ENCODE peak calls at places on chromosomes 1 and 21, in five cellular contexts. One of them, this sample, is unnamed.

GRCh38 chr1:211729238-211729637 is 53.8 kb upstream of the NEK2 start:
- DNase-seq in WTC11: no peak
- DNase-seq in H1: no peak
- DNase-seq in GM12878: no peak
- DNase-seq in HepG2: no peak
- DNase-seq in this sample: no peak

GRCh38 chr21:38994014-38994413 is 188.3 kb downstream of the ETS2 start:
- DNase-seq in WTC11: no peak
- DNase-seq in H1: no peak
- DNase-seq in GM12878: no peak
- DNase-seq in HepG2: no peak
- DNase-seq in this sample: no peak

GRCh38 chr1:224782601-224783000 is 146.9 kb upstream of the DNAH14 start:
- DNase-seq in WTC11: no peak
- DNase-seq in H1: no peak
- DNase-seq in GM12878: no peak
- DNase-seq in HepG2: no peak
- DNase-seq in this sample: no peak

GRCh38 chr1:225886159-225887029 is 2.6 kb downstream of the LEFTY1 start:
- DNase-seq in WTC11: no peak
- DNase-seq in H1: no peak
- DNase-seq in GM12878: no peak
- DNase-seq in HepG2: peak
- DNase-seq in this sample: no peak

GRCh38 chr1:158002022-158002629 is 8.7 kb downstream of the KIRREL1 start:
- DNase-seq in WTC11: no peak
- DNase-seq in H1: no peak
- DNase-seq in GM12878: no peak
- DNase-seq in HepG2: no peak
- DNase-seq in this sample: no peak

GRCh38 chr1:38455829-38456563 is 403.6 kb downstream of the RRAGC start:
- DNase-seq in WTC11: no peak
- DNase-seq in H1: no peak
- DNase-seq in GM12878: no peak
- DNase-seq in HepG2: no peak
- DNase-seq in this sample: no peak

GRCh38 chr1:79614762-79615161 is 608.2 kb upstream of the ADGRL4 start:
- DNase-seq in WTC11: no peak
- DNase-seq in H1: no peak
- DNase-seq in GM12878: no peak
- DNase-seq in HepG2: no peak
- DNase-seq in this sample: no peak

GRCh38 chr21:34054259-34054658 is 19.1 kb upstream of the MRPS6 start:
- DNase-seq in WTC11: no peak
- DNase-seq in H1: no peak
- DNase-seq in GM12878: no peak
- DNase-seq in HepG2: no peak
- DNase-seq in this sample: no peak

GRCh38 chr1:208025036-208025435 is 114.1 kb upstream of the CD34 start:
- DNase-seq in WTC11: no peak
- DNase-seq in H1: no peak
- DNase-seq in GM12878: no peak
- DNase-seq in HepG2: no peak
- DNase-seq in this sample: no peak

GRCh38 chr1:40384413-40384762 is 10.9 kb downstream of the SMAP2 start:
- DNase-seq in WTC11: no peak
- DNase-seq in H1: no peak
- DNase-seq in GM12878: no peak
- DNase-seq in HepG2: peak
- DNase-seq in this sample: no peak

GRCh38 chr21:42202321-42202720 is 16.6 kb upstream of the ABCG1 start:
- DNase-seq in WTC11: no peak
- DNase-seq in H1: no peak
- DNase-seq in GM12878: no peak
- DNase-seq in HepG2: no peak
- DNase-seq in this sample: no peak
- TF ChIP-seq ATF3 in WTC11: no peak
- TF ChIP-seq ATF3 in H1: no peak
- TF ChIP-seq ATF3 in GM12878: no peak
- TF ChIP-seq ATF3 in HepG2: no peak
- TF ChIP-seq ATF3 in this sample: no peak

GRCh38 chr21:46100020-46100419 is 2.1 kb downstream of the COL6A2 start:
- DNase-seq in WTC11: no peak
- DNase-seq in H1: no peak
- DNase-seq in GM12878: no peak
- DNase-seq in HepG2: no peak
- DNase-seq in this sample: no peak

GRCh38 chr21:46099476-46099875 is 1.6 kb downstream of the COL6A2 start:
- DNase-seq in WTC11: peak
- DNase-seq in H1: peak
- DNase-seq in GM12878: no peak
- DNase-seq in HepG2: peak
- DNase-seq in this sample: no peak

GRCh38 chr21:46097826-46098286 is at the start of gene COL6A2:
- DNase-seq in WTC11: peak
- DNase-seq in H1: peak
- DNase-seq in GM12878: no peak
- DNase-seq in HepG2: no peak
- DNase-seq in this sample: no peak

GRCh38 chr21:46098303-46099141 is 610 bp downstream of the COL6A2 start:
- DNase-seq in WTC11: peak
- DNase-seq in H1: peak
- DNase-seq in GM12878: no peak
- DNase-seq in HepG2: no peak
- DNase-seq in this sample: no peak

GRCh38 chr21:46100426-46100825 is 2.5 kb downstream of the COL6A2 start:
- DNase-seq in WTC11: no peak
- DNase-seq in H1: no peak
- DNase-seq in GM12878: no peak
- DNase-seq in HepG2: no peak
- DNase-seq in this sample: no peak
- TF ChIP-seq ATF3 in WTC11: no peak
- TF ChIP-seq ATF3 in H1: no peak
- TF ChIP-seq ATF3 in GM12878: no peak
- TF ChIP-seq ATF3 in HepG2: no peak
- TF ChIP-seq ATF3 in this sample: no peak

DNA sequence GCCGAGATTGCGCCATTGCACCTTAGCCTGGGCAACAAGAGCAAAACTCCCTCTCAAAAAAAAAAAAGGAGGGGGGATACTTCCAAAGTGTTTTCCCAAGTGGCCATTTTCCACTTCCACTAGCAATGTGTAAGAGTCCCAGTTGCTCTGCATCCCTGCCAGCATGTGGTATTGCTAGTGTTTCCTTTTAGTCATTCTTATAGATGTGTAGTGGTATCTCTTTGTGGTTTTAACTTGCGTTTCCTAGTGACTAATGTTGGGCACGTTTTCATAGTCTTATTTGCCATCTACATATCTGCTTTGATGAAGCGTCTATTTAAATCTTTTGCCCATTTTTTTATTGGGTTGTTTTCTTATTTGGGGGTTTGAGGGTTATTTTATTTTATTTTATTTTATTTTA is 31.1 kb downstream of the INAVA start:
- DNase-seq in WTC11: no peak
- DNase-seq in H1: no peak
- DNase-seq in GM12878: no peak
- DNase-seq in HepG2: no peak
- DNase-seq in this sample: no peak
- TF ChIP-seq ATF3 in WTC11: no peak
- TF ChIP-seq ATF3 in H1: no peak
- TF ChIP-seq ATF3 in GM12878: no peak
- TF ChIP-seq ATF3 in HepG2: no peak
- TF ChIP-seq ATF3 in this sample: no peak

GRCh38 chr1:6357243-6357929 is 36.2 kb downstream of the ACOT7 start:
- DNase-seq in WTC11: peak
- DNase-seq in H1: peak
- DNase-seq in GM12878: no peak
- DNase-seq in HepG2: no peak
- DNase-seq in this sample: no peak

GRCh38 chr1:6360517-6360916 is 33.0 kb downstream of the ACOT7 start:
- DNase-seq in WTC11: no peak
- DNase-seq in H1: no peak
- DNase-seq in GM12878: no peak
- DNase-seq in HepG2: no peak
- DNase-seq in this sample: no peak

GRCh38 chr1:6358757-6359567 is 34.6 kb downstream of the ACOT7 start:
- DNase-seq in WTC11: no peak
- DNase-seq in H1: no peak
- DNase-seq in GM12878: no peak
- DNase-seq in HepG2: no peak
- DNase-seq in this sample: no peak

GRCh38 chr1:6359568-6360496 is 33.7 kb downstream of the ACOT7 start:
- DNase-seq in WTC11: peak
- DNase-seq in H1: peak
- DNase-seq in GM12878: peak
- DNase-seq in HepG2: peak
- DNase-seq in this sample: no peak

DNA sequence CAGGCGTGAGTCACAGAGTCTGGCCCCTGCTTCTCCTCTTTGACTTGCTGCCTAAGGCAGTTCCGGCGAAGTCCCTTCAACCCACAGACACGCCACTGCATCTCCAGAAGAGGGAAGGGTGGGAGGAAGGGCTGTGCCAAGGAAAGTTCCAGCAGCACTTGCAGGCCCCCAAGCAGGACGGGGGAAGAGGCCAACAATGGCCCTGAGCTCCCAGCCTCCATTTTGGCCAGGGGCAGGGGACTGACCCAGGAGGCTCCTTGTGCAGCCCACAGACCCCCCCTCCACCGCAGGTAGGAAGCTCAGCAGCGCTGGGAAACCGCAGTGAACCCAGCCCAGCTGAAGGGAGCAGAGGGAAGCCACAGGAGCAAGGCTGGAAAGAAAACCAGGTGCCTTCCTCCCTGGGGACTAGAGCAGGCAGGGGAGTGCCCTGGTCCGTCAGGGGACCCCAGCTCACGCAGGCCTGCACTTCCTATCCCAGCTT is 35.4 kb downstream of the ACOT7 start:
- DNase-seq in WTC11: no peak
- DNase-seq in H1: no peak
- DNase-seq in GM12878: no peak
- DNase-seq in HepG2: no peak
- DNase-seq in this sample: no peak
- TF ChIP-seq ATF3 in WTC11: no peak
- TF ChIP-seq ATF3 in H1: no peak
- TF ChIP-seq ATF3 in GM12878: no peak
- TF ChIP-seq ATF3 in HepG2: no peak
- TF ChIP-seq ATF3 in this sample: no peak

DNA sequence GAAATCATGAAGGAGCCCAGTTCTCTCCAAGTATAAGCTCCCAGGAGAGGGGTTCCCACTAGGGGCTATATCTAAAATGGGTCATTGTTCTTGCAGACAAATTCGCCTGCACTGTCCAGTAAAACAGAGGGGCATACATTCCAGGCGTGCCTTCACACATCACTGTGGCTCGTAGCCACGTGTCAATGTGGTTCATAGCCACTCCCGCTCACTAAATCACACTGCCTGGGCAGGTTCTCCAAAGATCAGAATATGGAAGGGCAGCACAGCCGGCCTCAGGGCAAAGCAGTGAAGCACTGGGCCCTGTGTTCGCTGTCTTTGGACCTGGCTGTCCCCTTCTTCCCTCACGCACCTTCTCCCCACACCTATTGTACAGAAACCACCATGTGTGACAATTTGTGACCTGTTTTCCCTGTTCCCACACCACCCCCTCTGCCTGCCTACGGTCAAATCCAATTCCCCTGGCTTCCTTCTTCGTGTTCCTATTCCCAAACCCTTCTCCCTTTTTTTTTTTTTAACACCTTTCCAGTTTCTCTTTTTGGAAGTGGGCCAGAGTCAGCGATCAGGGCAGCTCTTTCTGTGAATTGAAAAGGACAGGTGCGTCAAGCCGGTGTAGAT is 26.9 kb upstream of the ABCG1 start:
- DNase-seq in WTC11: no peak
- DNase-seq in H1: no peak
- DNase-seq in GM12878: no peak
- DNase-seq in HepG2: no peak
- DNase-seq in this sample: no peak
- TF ChIP-seq ATF3 in WTC11: no peak
- TF ChIP-seq ATF3 in H1: no peak
- TF ChIP-seq ATF3 in GM12878: no peak
- TF ChIP-seq ATF3 in HepG2: no peak
- TF ChIP-seq ATF3 in this sample: no peak

DNA sequence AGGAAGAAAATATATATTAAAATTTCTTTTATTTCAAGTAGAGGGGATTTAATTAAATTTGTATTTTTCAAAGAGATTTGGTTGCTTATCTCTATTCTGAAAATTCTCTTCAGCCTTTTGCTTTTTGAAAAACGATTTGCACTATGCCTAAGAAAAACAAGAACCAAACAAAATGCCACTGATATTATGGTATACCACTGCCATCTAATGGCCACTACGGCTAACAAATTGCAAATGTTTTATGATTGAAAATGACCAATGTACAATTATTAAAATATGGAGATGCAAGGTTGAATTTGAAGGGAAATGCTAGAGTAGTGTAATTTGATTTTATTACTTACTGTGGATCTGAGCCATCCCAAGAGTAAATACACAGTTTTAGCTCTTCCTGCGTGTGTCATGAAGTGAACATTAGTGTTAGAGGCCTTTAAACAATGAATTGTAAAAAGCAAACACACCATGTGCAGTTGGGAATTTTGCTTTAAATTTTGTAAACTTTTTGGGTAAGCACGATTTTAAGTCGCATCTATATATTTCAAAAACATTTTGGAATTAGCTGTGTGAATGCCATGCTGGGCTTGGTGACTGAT is 137.4 kb upstream of the USP25 start:
- DNase-seq in WTC11: no peak
- DNase-seq in H1: no peak
- DNase-seq in GM12878: no peak
- DNase-seq in HepG2: peak
- DNase-seq in this sample: peak
- TF ChIP-seq ATF3 in WTC11: no peak
- TF ChIP-seq ATF3 in H1: no peak
- TF ChIP-seq ATF3 in GM12878: no peak
- TF ChIP-seq ATF3 in HepG2: no peak
- TF ChIP-seq ATF3 in this sample: no peak

This sample was measured in HCT116.